ENCODE peak calls at places on chromosomes 7 and 10, in six cellular contexts. One of them, this sample, is unnamed.

GRCh38 chr7:37332218-37333016 is 116.2 kb downstream of the ELMO1 start:
- DNase-seq in dorsolateral prefrontal cortex: no peak
- DNase-seq in left lung: no peak
- DNase-seq in endothelial cell: no peak
- DNase-seq in AG04450: no peak
- DNase-seq in breast epithelium: no peak
- DNase-seq in this sample: no peak

GRCh38 chr10:110486680-110487410 is 10.9 kb upstream of the DUSP5 start:
- DNase-seq in dorsolateral prefrontal cortex: no peak
- DNase-seq in left lung: no peak
- DNase-seq in endothelial cell: no peak
- DNase-seq in AG04450: no peak
- DNase-seq in breast epithelium: no peak
- DNase-seq in this sample: no peak

GRCh38 chr7:25619963-25620799 is 391.9 kb upstream of the NPVF start:
- DNase-seq in dorsolateral prefrontal cortex: no peak
- DNase-seq in left lung: no peak
- DNase-seq in endothelial cell: no peak
- DNase-seq in AG04450: no peak
- DNase-seq in breast epithelium: no peak
- DNase-seq in this sample: no peak

GRCh38 chr7:112204072-112204775 is 2.0 kb downstream of the DOCK4 start:
- DNase-seq in dorsolateral prefrontal cortex: no peak
- DNase-seq in left lung: no peak
- DNase-seq in endothelial cell: peak
- DNase-seq in AG04450: no peak
- DNase-seq in breast epithelium: no peak
- DNase-seq in this sample: no peak

GRCh38 chr10:126387931-126388911 is at the start of gene ADAM12:
- DNase-seq in dorsolateral prefrontal cortex: peak
- DNase-seq in left lung: peak
- DNase-seq in endothelial cell: peak
- DNase-seq in AG04450: no peak
- DNase-seq in breast epithelium: no peak
- DNase-seq in this sample: no peak

GRCh38 chr10:11810313-11810766 is 12.8 kb upstream of the PROSER2 start:
- DNase-seq in dorsolateral prefrontal cortex: no peak
- DNase-seq in left lung: no peak
- DNase-seq in endothelial cell: no peak
- DNase-seq in AG04450: peak
- DNase-seq in breast epithelium: no peak
- DNase-seq in this sample: no peak

GRCh38 chr10:132929953-132930640 is 12.3 kb downstream of the CFAP46 start:
- DNase-seq in dorsolateral prefrontal cortex: no peak
- DNase-seq in left lung: peak
- DNase-seq in endothelial cell: no peak
- DNase-seq in AG04450: no peak
- DNase-seq in breast epithelium: no peak
- DNase-seq in this sample: no peak

GRCh38 chr10:44788147-44788819 is 122.9 kb upstream of the TMEM72 start:
- DNase-seq in dorsolateral prefrontal cortex: no peak
- DNase-seq in left lung: no peak
- DNase-seq in endothelial cell: no peak
- DNase-seq in AG04450: no peak
- DNase-seq in breast epithelium: no peak
- DNase-seq in this sample: no peak

GRCh38 chr7:42914009-42914725 is 2.3 kb upstream of the C7orf25 start:
- DNase-seq in dorsolateral prefrontal cortex: no peak
- DNase-seq in left lung: no peak
- DNase-seq in endothelial cell: no peak
- DNase-seq in AG04450: no peak
- DNase-seq in breast epithelium: no peak
- DNase-seq in this sample: no peak

GRCh38 chr7:52261052-52261451 is 774.4 kb upstream of the POM121L12 start:
- DNase-seq in dorsolateral prefrontal cortex: no peak
- DNase-seq in left lung: no peak
- DNase-seq in endothelial cell: no peak
- DNase-seq in AG04450: no peak
- DNase-seq in breast epithelium: no peak
- DNase-seq in this sample: no peak

GRCh38 chr7:52254396-52255025 is 780.9 kb upstream of the POM121L12 start:
- DNase-seq in dorsolateral prefrontal cortex: no peak
- DNase-seq in left lung: no peak
- DNase-seq in endothelial cell: no peak
- DNase-seq in AG04450: no peak
- DNase-seq in breast epithelium: no peak
- DNase-seq in this sample: no peak

GRCh38 chr7:52257890-52258289 is 777.5 kb upstream of the POM121L12 start:
- DNase-seq in dorsolateral prefrontal cortex: no peak
- DNase-seq in left lung: no peak
- DNase-seq in endothelial cell: no peak
- DNase-seq in AG04450: no peak
- DNase-seq in breast epithelium: no peak
- DNase-seq in this sample: no peak

DNA sequence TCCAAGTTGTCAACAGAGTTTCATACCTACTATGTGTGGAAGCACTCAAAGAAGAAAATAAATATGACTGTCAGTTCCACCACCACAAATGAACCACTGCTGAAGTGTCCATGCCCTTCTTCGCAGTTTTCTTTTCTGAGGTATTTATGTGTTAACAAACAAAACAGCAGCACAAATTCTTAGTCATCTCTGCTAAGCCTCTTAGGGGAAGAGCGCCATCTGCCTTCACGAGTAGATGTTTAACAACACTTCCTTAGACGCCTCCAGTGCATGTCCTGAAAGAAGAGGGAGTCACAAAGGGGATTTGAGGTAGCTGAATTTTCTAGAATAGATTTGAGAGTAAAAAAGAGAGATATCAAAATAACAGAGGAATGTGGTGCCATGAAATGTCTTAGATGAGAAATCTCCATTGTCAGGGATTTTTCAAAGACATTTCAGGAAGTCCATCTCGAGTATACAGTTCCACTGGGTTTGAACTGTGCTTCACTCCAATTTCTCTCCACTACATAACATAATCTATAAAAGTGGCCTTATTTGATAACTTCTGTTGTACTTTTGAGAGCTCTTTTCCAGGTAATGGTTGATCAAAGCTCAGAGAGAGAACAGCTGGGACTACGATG is 775.3 kb upstream of the POM121L12 start:
- DNase-seq in dorsolateral prefrontal cortex: no peak
- DNase-seq in left lung: no peak
- DNase-seq in endothelial cell: peak
- DNase-seq in AG04450: no peak
- DNase-seq in breast epithelium: no peak
- DNase-seq in this sample: no peak
- TF ChIP-seq CTCF in dorsolateral prefrontal cortex: no peak
- TF ChIP-seq CTCF in left lung: no peak
- TF ChIP-seq CTCF in endothelial cell: peak
- TF ChIP-seq CTCF in AG04450: no peak
- TF ChIP-seq CTCF in breast epithelium: no peak
- TF ChIP-seq CTCF in this sample: no peak

DNA sequence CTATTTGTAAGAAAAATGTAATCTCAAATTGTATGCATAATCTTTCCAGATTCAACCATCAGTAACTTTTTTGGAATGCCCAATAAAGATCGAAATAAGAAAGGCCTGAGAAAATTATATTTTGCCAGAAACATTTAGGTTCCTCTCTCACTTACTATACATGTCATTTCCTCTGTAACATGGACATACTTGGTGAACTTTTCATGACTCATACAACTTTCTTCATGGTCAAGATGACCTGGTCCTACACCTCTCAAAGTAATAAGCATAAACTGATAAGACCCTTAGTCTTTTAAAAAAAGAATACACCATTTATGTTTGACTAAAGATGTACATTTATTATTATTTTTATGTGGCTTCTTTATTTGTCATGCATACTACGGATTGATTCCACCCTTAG is 125.3 kb downstream of the REEP3 start:
- DNase-seq in dorsolateral prefrontal cortex: no peak
- DNase-seq in left lung: no peak
- DNase-seq in endothelial cell: no peak
- DNase-seq in AG04450: no peak
- DNase-seq in breast epithelium: no peak
- DNase-seq in this sample: no peak
- TF ChIP-seq CTCF in dorsolateral prefrontal cortex: no peak
- TF ChIP-seq CTCF in left lung: no peak
- TF ChIP-seq CTCF in endothelial cell: no peak
- TF ChIP-seq CTCF in AG04450: no peak
- TF ChIP-seq CTCF in breast epithelium: no peak
- TF ChIP-seq CTCF in this sample: no peak

DNA sequence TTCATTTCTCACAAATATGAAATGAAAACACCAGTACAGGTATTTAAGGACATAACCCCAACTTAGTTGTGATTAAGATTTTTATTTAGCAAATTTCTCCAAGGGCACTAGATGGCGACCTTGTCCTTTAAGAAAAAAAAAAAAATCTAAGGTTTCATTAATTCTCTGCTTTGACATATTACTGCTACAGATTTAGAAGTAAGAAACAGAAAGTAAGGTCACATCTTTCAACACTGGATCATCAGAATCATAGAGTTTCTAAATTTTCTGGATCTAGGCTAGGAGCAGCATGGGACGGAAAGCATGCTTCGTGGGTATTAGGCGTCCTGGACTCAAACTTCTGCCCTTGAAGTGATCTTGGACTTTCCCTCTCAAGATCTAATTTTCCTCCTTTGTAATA is 85.5 kb upstream of the PRKG1 start:
- DNase-seq in dorsolateral prefrontal cortex: no peak
- DNase-seq in left lung: no peak
- DNase-seq in endothelial cell: no peak
- DNase-seq in AG04450: no peak
- DNase-seq in breast epithelium: no peak
- DNase-seq in this sample: no peak
- TF ChIP-seq CTCF in dorsolateral prefrontal cortex: peak
- TF ChIP-seq CTCF in left lung: no peak
- TF ChIP-seq CTCF in endothelial cell: peak
- TF ChIP-seq CTCF in AG04450: peak
- TF ChIP-seq CTCF in breast epithelium: no peak
- TF ChIP-seq CTCF in this sample: peak

DNA sequence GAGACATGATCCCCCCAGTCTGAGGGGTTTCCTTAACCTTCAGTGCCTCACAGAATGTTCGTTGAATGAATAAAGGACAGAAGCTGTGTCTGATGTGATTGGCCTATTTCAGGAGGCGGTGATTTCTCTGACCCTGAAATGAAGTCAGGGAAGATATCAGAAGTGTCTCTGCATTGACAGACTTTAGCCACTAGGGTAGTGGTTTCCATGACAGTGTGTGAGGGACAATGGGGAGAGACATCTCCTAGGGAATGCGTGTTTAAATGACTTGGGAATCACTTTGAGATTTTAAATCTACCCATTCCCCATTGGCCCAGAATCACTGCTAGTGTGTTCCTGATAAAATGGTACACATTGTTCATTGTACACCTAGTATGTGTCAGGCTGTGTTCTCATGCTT is 132.0 kb downstream of the CFAP58 start:
- DNase-seq in dorsolateral prefrontal cortex: no peak
- DNase-seq in left lung: no peak
- DNase-seq in endothelial cell: no peak
- DNase-seq in AG04450: no peak
- DNase-seq in breast epithelium: no peak
- DNase-seq in this sample: no peak
- TF ChIP-seq CTCF in dorsolateral prefrontal cortex: no peak
- TF ChIP-seq CTCF in left lung: no peak
- TF ChIP-seq CTCF in endothelial cell: peak
- TF ChIP-seq CTCF in AG04450: no peak
- TF ChIP-seq CTCF in breast epithelium: no peak
- TF ChIP-seq CTCF in this sample: no peak

GRCh38 chr7:39987641-39988347 is 37.7 kb downstream of the CDK13 start:
- DNase-seq in dorsolateral prefrontal cortex: peak
- DNase-seq in left lung: no peak
- DNase-seq in endothelial cell: no peak
- DNase-seq in AG04450: no peak
- DNase-seq in breast epithelium: no peak
- DNase-seq in this sample: no peak
- TF ChIP-seq CTCF in dorsolateral prefrontal cortex: no peak
- TF ChIP-seq CTCF in left lung: no peak
- TF ChIP-seq CTCF in endothelial cell: no peak
- TF ChIP-seq CTCF in AG04450: no peak
- TF ChIP-seq CTCF in breast epithelium: no peak
- TF ChIP-seq CTCF in this sample: no peak

DNA sequence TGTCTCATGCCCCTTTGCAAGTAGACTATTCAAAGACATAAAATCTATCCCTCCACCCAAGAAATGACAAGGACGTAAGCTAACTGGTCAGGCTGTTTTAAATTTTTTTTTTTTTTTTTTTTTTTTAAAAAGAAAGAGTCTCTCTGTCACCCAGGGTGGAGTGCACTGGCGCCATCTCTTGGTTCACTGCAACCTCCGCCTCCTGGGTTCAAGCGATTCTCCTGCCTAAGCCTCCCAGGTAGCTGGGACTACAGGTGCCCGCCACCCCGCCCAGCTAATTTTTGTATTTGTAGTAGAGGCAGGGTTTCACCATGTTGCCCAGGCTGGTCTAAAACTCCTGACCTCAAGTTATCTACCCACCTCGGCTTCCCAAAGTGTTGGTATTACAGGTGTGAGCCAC is 11.2 kb downstream of the TRA2A start:
- DNase-seq in dorsolateral prefrontal cortex: no peak
- DNase-seq in left lung: no peak
- DNase-seq in endothelial cell: peak
- DNase-seq in AG04450: no peak
- DNase-seq in breast epithelium: no peak
- DNase-seq in this sample: no peak
- TF ChIP-seq CTCF in dorsolateral prefrontal cortex: no peak
- TF ChIP-seq CTCF in left lung: no peak
- TF ChIP-seq CTCF in endothelial cell: peak
- TF ChIP-seq CTCF in AG04450: peak
- TF ChIP-seq CTCF in breast epithelium: no peak
- TF ChIP-seq CTCF in this sample: no peak

GRCh38 chr7:127629268-127629854 is 11.4 kb upstream of the PAX4 start:
- DNase-seq in dorsolateral prefrontal cortex: no peak
- DNase-seq in left lung: no peak
- DNase-seq in endothelial cell: peak
- DNase-seq in AG04450: no peak
- DNase-seq in breast epithelium: no peak
- DNase-seq in this sample: no peak
- TF ChIP-seq CTCF in dorsolateral prefrontal cortex: no peak
- TF ChIP-seq CTCF in left lung: peak
- TF ChIP-seq CTCF in endothelial cell: no peak
- TF ChIP-seq CTCF in AG04450: peak
- TF ChIP-seq CTCF in breast epithelium: no peak
- TF ChIP-seq CTCF in this sample: peak

This sample was measured in AG09319.